ENCODE peak calls at places on chromosome X, in eight cellular contexts. Y is caudate nucleus; P is dorsolateral prefrontal cortex; C is kidney tubule cell; X is neural progenitor cell; O is Karpas-422; L is Peyer's patch; S is stimulated activated naive CD8-positive, alpha-beta T cell treated with anti-CD3 and anti-CD28 coated beads, Interleukin-15, Interleukin-2, amounts not matched to agents 100 U/mL and 50 U/mL, for 24 hours. U is an unnamed sample.

GRCh38 chrX:9794495-9794894 is 8.3 kb downstream of the SHROOM2 start:
- DNase-seq in Y (no peak), P (no peak), C (no peak), X (no peak), O (no peak), L (no peak), S (no peak), U (no peak)

GRCh38 chrX:70995338-70995737 is 64.4 kb upstream of the SLC7A3 start:
- DNase-seq in Y (no peak), P (no peak), C (no peak), X (no peak), O (no peak), L (no peak), S (no peak), U (no peak)

GRCh38 chrX:42149786-42150185 is 226.4 kb upstream of the CASK start:
- DNase-seq in Y (no peak), P (no peak), C (no peak), X (no peak), O (no peak), L (no peak), S (no peak), U (no peak)

GRCh38 chrX:133534172-133534571 is 118.9 kb upstream of the GPC4 start:
- DNase-seq in Y (no peak), P (no peak), C (no peak), X (no peak), O (no peak), L (no peak), S (no peak), U (no peak)

GRCh38 chrX:23012162-23012561 is 12.4 kb downstream of the DDX53 start:
- DNase-seq in Y (no peak), P (no peak), C (no peak), X (no peak), O (no peak), L (no peak), S (no peak), U (no peak)

GRCh38 chrX:109773374-109773773 is 40.3 kb upstream of the ACSL4 start:
- DNase-seq in Y (no peak), P (no peak), C (no peak), X (no peak), O (no peak), L (no peak), S (no peak), U (no peak)

GRCh38 chrX:125736008-125736729 is 416.5 kb downstream of the TEX13C start:
- DNase-seq in Y (no peak), P (no peak), C (no peak), X (no peak), O (no peak), L (no peak), S (no peak), U (no peak)

GRCh38 chrX:70029790-70030189 is 19.9 kb downstream of the AWAT2 start:
- DNase-seq in Y (no peak), P (no peak), C (no peak), X (no peak), O (no peak), L (no peak), S (no peak), U (no peak)

GRCh38 chrX:48471504-48471903 is 1.4 kb upstream of the SLC38A5 start:
- DNase-seq in Y (no peak), P (no peak), C (no peak), X (no peak), O (no peak), L (no peak), S (no peak), U (no peak)

GRCh38 chrX:87338510-87338909 is 179.1 kb upstream of the KLHL4 start:
- DNase-seq in Y (no peak), P (no peak), C (peak), X (peak), O (peak), L (no peak), S (no peak), U (no peak)

GRCh38 chrX:106300239-106300638 is 132.1 kb downstream of the PWWP3B start:
- DNase-seq in Y (no peak), P (no peak), C (peak), X (no peak), O (no peak), L (no peak), S (no peak), U (no peak)